ENCODE peak calls at places on chromosomes 6 and 20, in seven cellular contexts. One of them, this sample, is unnamed.

GRCh38 chr6:86423571-86423970 is 513.8 kb upstream of the HTR1E start:
- DNase-seq in tibial nerve: no peak
- DNase-seq in cardiac fibroblast: no peak
- DNase-seq in cardiac muscle cell: no peak
- DNase-seq in kidney tubule cell: no peak
- DNase-seq in fibroblast of lung: no peak
- DNase-seq in EL: no peak
- DNase-seq in this sample: no peak

GRCh38 chr6:43833996-43834390 is 64.0 kb downstream of the VEGFA start:
- DNase-seq in kidney tubule cell: no peak
- DNase-seq in tibial nerve: no peak
- DNase-seq in cardiac fibroblast: no peak
- DNase-seq in EL: no peak
- DNase-seq in cardiac muscle cell: no peak
- DNase-seq in fibroblast of lung: no peak
- DNase-seq in this sample: no peak

GRCh38 chr6:167970236-167970635 is 27.2 kb upstream of the KIF25 start:
- DNase-seq in tibial nerve: no peak
- DNase-seq in fibroblast of lung: no peak
- DNase-seq in kidney tubule cell: no peak
- DNase-seq in cardiac muscle cell: no peak
- DNase-seq in cardiac fibroblast: peak
- DNase-seq in EL: no peak
- DNase-seq in this sample: no peak

GRCh38 chr20:48776306-48776705 is 51.5 kb downstream of the PREX1 start:
- DNase-seq in EL: peak
- DNase-seq in cardiac muscle cell: no peak
- DNase-seq in cardiac fibroblast: peak
- DNase-seq in kidney tubule cell: peak
- DNase-seq in fibroblast of lung: peak
- DNase-seq in tibial nerve: no peak
- DNase-seq in this sample: no peak

GRCh38 chr6:23316131-23316530 is 746.8 kb downstream of the HDGFL1 start:
- DNase-seq in cardiac muscle cell: no peak
- DNase-seq in cardiac fibroblast: no peak
- DNase-seq in fibroblast of lung: peak
- DNase-seq in kidney tubule cell: no peak
- DNase-seq in EL: no peak
- DNase-seq in tibial nerve: no peak
- DNase-seq in this sample: no peak

GRCh38 chr6:18425218-18425617 is 38.1 kb downstream of the RNF144B start:
- DNase-seq in kidney tubule cell: no peak
- DNase-seq in tibial nerve: no peak
- DNase-seq in cardiac fibroblast: no peak
- DNase-seq in fibroblast of lung: no peak
- DNase-seq in EL: no peak
- DNase-seq in cardiac muscle cell: no peak
- DNase-seq in this sample: no peak

GRCh38 chr6:166586424-166587156 is at the start of gene RAMACL:
- DNase-seq in tibial nerve: no peak
- DNase-seq in EL: no peak
- DNase-seq in cardiac muscle cell: peak
- DNase-seq in fibroblast of lung: no peak
- DNase-seq in cardiac fibroblast: no peak
- DNase-seq in kidney tubule cell: peak
- DNase-seq in this sample: no peak

GRCh38 chr6:55980627-55981211 is 105.3 kb upstream of the BMP5 start:
- DNase-seq in cardiac muscle cell: peak
- DNase-seq in tibial nerve: no peak
- DNase-seq in kidney tubule cell: peak
- DNase-seq in cardiac fibroblast: peak
- DNase-seq in fibroblast of lung: peak
- DNase-seq in EL: peak
- DNase-seq in this sample: no peak

GRCh38 chr20:63974402-63975200 is 4.8 kb downstream of the SAMD10 start:
- DNase-seq in cardiac muscle cell: no peak
- DNase-seq in tibial nerve: no peak
- DNase-seq in cardiac fibroblast: peak
- DNase-seq in fibroblast of lung: peak
- DNase-seq in kidney tubule cell: no peak
- DNase-seq in EL: no peak
- DNase-seq in this sample: no peak

GRCh38 chr20:57502331-57502700 is 22.6 kb downstream of the CTCFL start:
- DNase-seq in cardiac muscle cell: no peak
- DNase-seq in kidney tubule cell: no peak
- DNase-seq in cardiac fibroblast: no peak
- DNase-seq in tibial nerve: no peak
- DNase-seq in fibroblast of lung: no peak
- DNase-seq in EL: no peak
- DNase-seq in this sample: no peak

GRCh38 chr6:16420715-16421461 is 182.5 kb downstream of the GMPR start:
- DNase-seq in EL: peak
- DNase-seq in fibroblast of lung: peak
- DNase-seq in cardiac muscle cell: no peak
- DNase-seq in cardiac fibroblast: peak
- DNase-seq in kidney tubule cell: peak
- DNase-seq in tibial nerve: no peak
- DNase-seq in this sample: peak

GRCh38 chr20:37298190-37298939 is 8.9 kb downstream of the MANBAL start:
- DNase-seq in fibroblast of lung: peak
- DNase-seq in tibial nerve: peak
- DNase-seq in kidney tubule cell: peak
- DNase-seq in cardiac muscle cell: no peak
- DNase-seq in cardiac fibroblast: peak
- DNase-seq in EL: peak
- DNase-seq in this sample: no peak

GRCh38 chr6:56101141-56101553 is 146.2 kb downstream of the COL21A1 start:
- DNase-seq in kidney tubule cell: peak
- DNase-seq in fibroblast of lung: peak
- DNase-seq in cardiac fibroblast: peak
- DNase-seq in EL: peak
- DNase-seq in tibial nerve: no peak
- DNase-seq in cardiac muscle cell: no peak
- DNase-seq in this sample: peak

GRCh38 chr6:153965996-153966395 is 73.0 kb upstream of the OPRM1 start:
- DNase-seq in fibroblast of lung: peak
- DNase-seq in cardiac fibroblast: peak
- DNase-seq in kidney tubule cell: peak
- DNase-seq in tibial nerve: no peak
- DNase-seq in EL: no peak
- DNase-seq in cardiac muscle cell: no peak
- DNase-seq in this sample: no peak

GRCh38 chr6:5087389-5087788 is 2.2 kb downstream of the PPP1R3G start:
- DNase-seq in cardiac fibroblast: no peak
- DNase-seq in tibial nerve: no peak
- DNase-seq in EL: no peak
- DNase-seq in cardiac muscle cell: no peak
- DNase-seq in fibroblast of lung: no peak
- DNase-seq in kidney tubule cell: no peak
- DNase-seq in this sample: no peak

GRCh38 chr20:2814587-2815051 is at the start of gene C20orf141:
- DNase-seq in cardiac fibroblast: peak
- DNase-seq in cardiac muscle cell: no peak
- DNase-seq in EL: peak
- DNase-seq in kidney tubule cell: peak
- DNase-seq in tibial nerve: peak
- DNase-seq in fibroblast of lung: peak
- DNase-seq in this sample: peak

GRCh38 chr6:164346631-164347030 is 932.1 kb downstream of the QKI start:
- DNase-seq in tibial nerve: no peak
- DNase-seq in cardiac muscle cell: no peak
- DNase-seq in EL: no peak
- DNase-seq in cardiac fibroblast: no peak
- DNase-seq in kidney tubule cell: no peak
- DNase-seq in fibroblast of lung: no peak
- DNase-seq in this sample: no peak

GRCh38 chr6:39593644-39594043 is 131.6 kb downstream of the KIF6 start:
- DNase-seq in EL: no peak
- DNase-seq in cardiac muscle cell: no peak
- DNase-seq in kidney tubule cell: peak
- DNase-seq in fibroblast of lung: no peak
- DNase-seq in cardiac fibroblast: no peak
- DNase-seq in tibial nerve: no peak
- DNase-seq in this sample: no peak

GRCh38 chr6:53731906-53732636 is 62.7 kb upstream of the LRRC1 start:
- DNase-seq in tibial nerve: no peak
- DNase-seq in cardiac muscle cell: no peak
- DNase-seq in fibroblast of lung: no peak
- DNase-seq in kidney tubule cell: no peak
- DNase-seq in cardiac fibroblast: no peak
- DNase-seq in EL: no peak
- DNase-seq in this sample: no peak

GRCh38 chr6:46265373-46265772 is 94.6 kb upstream of the ENPP5 start:
- DNase-seq in fibroblast of lung: no peak
- DNase-seq in tibial nerve: no peak
- DNase-seq in kidney tubule cell: no peak
- DNase-seq in cardiac fibroblast: no peak
- DNase-seq in EL: no peak
- DNase-seq in cardiac muscle cell: no peak
- DNase-seq in this sample: no peak

GRCh38 chr6:110408891-110409290 is 6.5 kb downstream of the DDO start:
- DNase-seq in EL: no peak
- DNase-seq in fibroblast of lung: no peak
- DNase-seq in cardiac fibroblast: no peak
- DNase-seq in tibial nerve: no peak
- DNase-seq in cardiac muscle cell: no peak
- DNase-seq in kidney tubule cell: no peak
- DNase-seq in this sample: no peak

GRCh38 chr6:139449611-139450000 is 75.2 kb upstream of the CITED2 start:
- DNase-seq in kidney tubule cell: peak
- DNase-seq in EL: peak
- DNase-seq in cardiac fibroblast: peak
- DNase-seq in fibroblast of lung: peak
- DNase-seq in tibial nerve: no peak
- DNase-seq in cardiac muscle cell: no peak
- DNase-seq in this sample: no peak

GRCh38 chr6:134446901-134447300 is 129.0 kb upstream of the SGK1 start:
- DNase-seq in EL: no peak
- DNase-seq in kidney tubule cell: peak
- DNase-seq in cardiac muscle cell: no peak
- DNase-seq in tibial nerve: no peak
- DNase-seq in cardiac fibroblast: peak
- DNase-seq in fibroblast of lung: peak
- DNase-seq in this sample: no peak

GRCh38 chr20:57157106-57157691 is 109.2 kb downstream of the BMP7 start:
- DNase-seq in cardiac fibroblast: no peak
- DNase-seq in tibial nerve: no peak
- DNase-seq in EL: no peak
- DNase-seq in fibroblast of lung: no peak
- DNase-seq in kidney tubule cell: no peak
- DNase-seq in cardiac muscle cell: peak
- DNase-seq in this sample: no peak